ENCODE peak calls at places on chromosomes 7 and 10, in five cellular contexts. One of them, this sample, is unnamed.

GRCh38 chr10:14173391-14173705 is 157.4 kb downstream of the FRMD4A start:
- DNase-seq in uterus: no peak
- DNase-seq in cardiac muscle cell: no peak
- DNase-seq in CD4-positive, alpha-beta T cell: no peak
- DNase-seq in IMR-90: peak
- DNase-seq in this sample: no peak

GRCh38 chr7:102284891-102285540 is 1.7 kb upstream of the SH2B2 start:
- DNase-seq in IMR-90: no peak
- DNase-seq in CD4-positive, alpha-beta T cell: no peak
- DNase-seq in uterus: peak
- DNase-seq in cardiac muscle cell: no peak
- DNase-seq in this sample: peak

GRCh38 chr10:64036306-64036930 is 515.2 kb downstream of the REEP3 start:
- DNase-seq in cardiac muscle cell: peak
- DNase-seq in uterus: no peak
- DNase-seq in CD4-positive, alpha-beta T cell: no peak
- DNase-seq in IMR-90: no peak
- DNase-seq in this sample: no peak

GRCh38 chr7:93228302-93228701 is 2.0 kb upstream of the HEPACAM2 start:
- DNase-seq in IMR-90: peak
- DNase-seq in cardiac muscle cell: peak
- DNase-seq in uterus: no peak
- DNase-seq in CD4-positive, alpha-beta T cell: no peak
- DNase-seq in this sample: no peak

GRCh38 chr7:28180031-28180363 is 598 bp downstream of the JAZF1 start:
- DNase-seq in IMR-90: no peak
- DNase-seq in cardiac muscle cell: no peak
- DNase-seq in CD4-positive, alpha-beta T cell: no peak
- DNase-seq in uterus: no peak
- DNase-seq in this sample: no peak

GRCh38 chr7:56218510-56218909 is 102.3 kb upstream of the NUPR2 start:
- DNase-seq in cardiac muscle cell: no peak
- DNase-seq in uterus: no peak
- DNase-seq in IMR-90: no peak
- DNase-seq in CD4-positive, alpha-beta T cell: no peak
- DNase-seq in this sample: no peak

GRCh38 chr7:5854738-5855137 is 25.9 kb upstream of the OCM start:
- DNase-seq in CD4-positive, alpha-beta T cell: no peak
- DNase-seq in cardiac muscle cell: no peak
- DNase-seq in uterus: no peak
- DNase-seq in IMR-90: no peak
- DNase-seq in this sample: no peak

GRCh38 chr10:13099144-13099665 is 758 bp upstream of the OPTN start:
- DNase-seq in cardiac muscle cell: peak
- DNase-seq in uterus: peak
- DNase-seq in CD4-positive, alpha-beta T cell: peak
- DNase-seq in IMR-90: peak
- DNase-seq in this sample: no peak

GRCh38 chr7:63789378-63790176 is 209.1 kb upstream of the ZNF722 start:
- DNase-seq in cardiac muscle cell: no peak
- DNase-seq in CD4-positive, alpha-beta T cell: no peak
- DNase-seq in uterus: no peak
- DNase-seq in IMR-90: no peak
- DNase-seq in this sample: no peak

GRCh38 chr10:120371856-120372255 is 85.2 kb upstream of the PLPP4 start:
- DNase-seq in IMR-90: no peak
- DNase-seq in uterus: no peak
- DNase-seq in CD4-positive, alpha-beta T cell: no peak
- DNase-seq in cardiac muscle cell: no peak
- DNase-seq in this sample: no peak

GRCh38 chr7:51019231-51019844 is 236.6 kb upstream of the GRB10 start:
- DNase-seq in uterus: no peak
- DNase-seq in IMR-90: peak
- DNase-seq in cardiac muscle cell: peak
- DNase-seq in CD4-positive, alpha-beta T cell: no peak
- DNase-seq in this sample: no peak

GRCh38 chr10:70328987-70329386 is 45.2 kb upstream of the NPFFR1 start:
- DNase-seq in IMR-90: peak
- DNase-seq in CD4-positive, alpha-beta T cell: no peak
- DNase-seq in uterus: no peak
- DNase-seq in cardiac muscle cell: peak
- DNase-seq in this sample: no peak

GRCh38 chr10:11255796-11256444 is 238.2 kb downstream of the CELF2 start:
- DNase-seq in cardiac muscle cell: no peak
- DNase-seq in CD4-positive, alpha-beta T cell: no peak
- DNase-seq in uterus: peak
- DNase-seq in IMR-90: no peak
- DNase-seq in this sample: no peak

GRCh38 chr7:48366096-48366495 is 194.8 kb downstream of the ABCA13 start:
- DNase-seq in IMR-90: no peak
- DNase-seq in CD4-positive, alpha-beta T cell: no peak
- DNase-seq in cardiac muscle cell: no peak
- DNase-seq in uterus: no peak
- DNase-seq in this sample: no peak

GRCh38 chr10:76191371-76191770 is 759.9 kb downstream of the LRMDA start:
- DNase-seq in CD4-positive, alpha-beta T cell: no peak
- DNase-seq in IMR-90: no peak
- DNase-seq in uterus: no peak
- DNase-seq in cardiac muscle cell: no peak
- DNase-seq in this sample: no peak

GRCh38 chr10:36023939-36024338 is 381.8 kb upstream of the FZD8 start:
- DNase-seq in IMR-90: peak
- DNase-seq in cardiac muscle cell: peak
- DNase-seq in uterus: no peak
- DNase-seq in CD4-positive, alpha-beta T cell: no peak
- DNase-seq in this sample: no peak

GRCh38 chr7:52504546-52504945 is 530.9 kb upstream of the POM121L12 start:
- DNase-seq in CD4-positive, alpha-beta T cell: no peak
- DNase-seq in uterus: no peak
- DNase-seq in cardiac muscle cell: no peak
- DNase-seq in IMR-90: no peak
- DNase-seq in this sample: no peak

GRCh38 chr10:130013938-130014733 is 50.1 kb upstream of the EBF3 start:
- DNase-seq in uterus: no peak
- DNase-seq in IMR-90: no peak
- DNase-seq in CD4-positive, alpha-beta T cell: no peak
- DNase-seq in cardiac muscle cell: no peak
- DNase-seq in this sample: no peak

GRCh38 chr7:75740846-75741497 is 2.2 kb upstream of the HIP1 start:
- DNase-seq in cardiac muscle cell: peak
- DNase-seq in IMR-90: no peak
- DNase-seq in uterus: peak
- DNase-seq in CD4-positive, alpha-beta T cell: no peak
- DNase-seq in this sample: peak

GRCh38 chr7:95996174-95996573 is 223.8 kb downstream of the DYNC1I1 start:
- DNase-seq in uterus: no peak
- DNase-seq in CD4-positive, alpha-beta T cell: no peak
- DNase-seq in IMR-90: no peak
- DNase-seq in cardiac muscle cell: no peak
- DNase-seq in this sample: no peak

GRCh38 chr10:98259606-98260319 is 8.2 kb downstream of the LOXL4 start:
- DNase-seq in IMR-90: peak
- DNase-seq in CD4-positive, alpha-beta T cell: no peak
- DNase-seq in cardiac muscle cell: no peak
- DNase-seq in uterus: no peak
- DNase-seq in this sample: no peak

GRCh38 chr7:80942261-80943041 is 23.6 kb upstream of the SEMA3C start:
- DNase-seq in uterus: peak
- DNase-seq in cardiac muscle cell: peak
- DNase-seq in IMR-90: peak
- DNase-seq in CD4-positive, alpha-beta T cell: no peak
- DNase-seq in this sample: peak

GRCh38 chr7:28414453-28414852 is 2.1 kb downstream of the CREB5 start:
- DNase-seq in uterus: no peak
- DNase-seq in CD4-positive, alpha-beta T cell: no peak
- DNase-seq in cardiac muscle cell: no peak
- DNase-seq in IMR-90: no peak
- DNase-seq in this sample: no peak

GRCh38 chr10:126242352-126243260 is 145.7 kb downstream of the ADAM12 start:
- DNase-seq in IMR-90: peak
- DNase-seq in cardiac muscle cell: peak
- DNase-seq in CD4-positive, alpha-beta T cell: no peak
- DNase-seq in uterus: peak
- DNase-seq in this sample: no peak

GRCh38 chr7:20153999-20154398 is 63.2 kb downstream of the MACC1 start:
- DNase-seq in cardiac muscle cell: no peak
- DNase-seq in IMR-90: peak
- DNase-seq in uterus: no peak
- DNase-seq in CD4-positive, alpha-beta T cell: no peak
- DNase-seq in this sample: no peak

GRCh38 chr7:47496666-47497065 is 85.2 kb downstream of the TNS3 start:
- DNase-seq in CD4-positive, alpha-beta T cell: no peak
- DNase-seq in uterus: no peak
- DNase-seq in cardiac muscle cell: no peak
- DNase-seq in IMR-90: no peak
- DNase-seq in this sample: no peak

GRCh38 chr7:37081436-37081835 is 357.1 kb upstream of the AOAH start:
- DNase-seq in cardiac muscle cell: peak
- DNase-seq in uterus: peak
- DNase-seq in CD4-positive, alpha-beta T cell: no peak
- DNase-seq in IMR-90: no peak
- DNase-seq in this sample: peak

GRCh38 chr7:43294080-43294630 is 181.7 kb downstream of the HECW1 start:
- DNase-seq in uterus: peak
- DNase-seq in IMR-90: peak
- DNase-seq in cardiac muscle cell: peak
- DNase-seq in CD4-positive, alpha-beta T cell: no peak
- DNase-seq in this sample: no peak

GRCh38 chr7:1049006-1049741 is 4.8 kb downstream of the GPR146 start:
- DNase-seq in IMR-90: no peak
- DNase-seq in cardiac muscle cell: no peak
- DNase-seq in uterus: peak
- DNase-seq in CD4-positive, alpha-beta T cell: no peak
- DNase-seq in this sample: no peak

GRCh38 chr10:44387853-44388251 is 3.0 kb upstream of the CXCL12 start:
- DNase-seq in cardiac muscle cell: no peak
- DNase-seq in uterus: peak
- DNase-seq in IMR-90: no peak
- DNase-seq in CD4-positive, alpha-beta T cell: no peak
- DNase-seq in this sample: peak

GRCh38 chr7:100866721-100867039 is 507 bp upstream of the TRIP6 start:
- DNase-seq in CD4-positive, alpha-beta T cell: no peak
- DNase-seq in IMR-90: no peak
- DNase-seq in cardiac muscle cell: no peak
- DNase-seq in uterus: no peak
- DNase-seq in this sample: no peak

GRCh38 chr7:100865971-100866720 is 1.0 kb upstream of the TRIP6 start:
- DNase-seq in uterus: peak
- DNase-seq in CD4-positive, alpha-beta T cell: no peak
- DNase-seq in cardiac muscle cell: no peak
- DNase-seq in IMR-90: no peak
- DNase-seq in this sample: peak

GRCh38 chr7:100867796-100868485 is 754 bp downstream of the TRIP6 start:
- DNase-seq in uterus: no peak
- DNase-seq in CD4-positive, alpha-beta T cell: no peak
- DNase-seq in cardiac muscle cell: no peak
- DNase-seq in IMR-90: no peak
- DNase-seq in this sample: no peak

GRCh38 chr7:100865372-100865911 is 1.7 kb upstream of the TRIP6 start:
- DNase-seq in cardiac muscle cell: no peak
- DNase-seq in CD4-positive, alpha-beta T cell: no peak
- DNase-seq in IMR-90: peak
- DNase-seq in uterus: peak
- DNase-seq in this sample: no peak

GRCh38 chr7:100867040-100867795 is at the start of gene TRIP6:
- DNase-seq in CD4-positive, alpha-beta T cell: no peak
- DNase-seq in uterus: peak
- DNase-seq in cardiac muscle cell: peak
- DNase-seq in IMR-90: peak
- DNase-seq in this sample: peak
- H3K27ac ChIP-seq in CD4-positive, alpha-beta T cell: peak
- H3K27ac ChIP-seq in uterus: peak
- H3K27ac ChIP-seq in cardiac muscle cell: peak
- H3K27ac ChIP-seq in IMR-90: peak
- H3K27ac ChIP-seq in this sample: peak

GRCh38 chr10:132465193-132465888 is 68.3 kb downstream of the PWWP2B start:
- DNase-seq in cardiac muscle cell: no peak
- DNase-seq in CD4-positive, alpha-beta T cell: no peak
- DNase-seq in uterus: no peak
- DNase-seq in IMR-90: no peak
- DNase-seq in this sample: peak

GRCh38 chr10:132461683-132462231 is 64.8 kb downstream of the PWWP2B start:
- DNase-seq in cardiac muscle cell: no peak
- DNase-seq in CD4-positive, alpha-beta T cell: no peak
- DNase-seq in IMR-90: no peak
- DNase-seq in uterus: no peak
- DNase-seq in this sample: peak

GRCh38 chr10:132462463-132463332 is 65.7 kb downstream of the PWWP2B start:
- DNase-seq in uterus: no peak
- DNase-seq in IMR-90: no peak
- DNase-seq in CD4-positive, alpha-beta T cell: no peak
- DNase-seq in cardiac muscle cell: no peak
- DNase-seq in this sample: peak

GRCh38 chr10:132464256-132465192 is 67.5 kb downstream of the PWWP2B start:
- DNase-seq in CD4-positive, alpha-beta T cell: no peak
- DNase-seq in uterus: peak
- DNase-seq in IMR-90: no peak
- DNase-seq in cardiac muscle cell: peak
- DNase-seq in this sample: peak

GRCh38 chr10:132463333-132464255 is 66.6 kb downstream of the PWWP2B start:
- DNase-seq in CD4-positive, alpha-beta T cell: no peak
- DNase-seq in IMR-90: no peak
- DNase-seq in cardiac muscle cell: no peak
- DNase-seq in uterus: no peak
- DNase-seq in this sample: peak
- H3K27ac ChIP-seq in CD4-positive, alpha-beta T cell: no peak
- H3K27ac ChIP-seq in IMR-90: no peak
- H3K27ac ChIP-seq in cardiac muscle cell: peak
- H3K27ac ChIP-seq in uterus: peak
- H3K27ac ChIP-seq in this sample: peak

GRCh38 chr7:107973861-107974260 is 29.1 kb downstream of the LAMB1 start:
- DNase-seq in uterus: no peak
- DNase-seq in cardiac muscle cell: no peak
- DNase-seq in IMR-90: no peak
- DNase-seq in CD4-positive, alpha-beta T cell: no peak
- DNase-seq in this sample: no peak
- H3K27ac ChIP-seq in uterus: peak
- H3K27ac ChIP-seq in cardiac muscle cell: no peak
- H3K27ac ChIP-seq in IMR-90: no peak
- H3K27ac ChIP-seq in CD4-positive, alpha-beta T cell: no peak
- H3K27ac ChIP-seq in this sample: no peak

GRCh38 chr7:104976966-104977636 is 36.9 kb upstream of the KMT2E start:
- DNase-seq in uterus: no peak
- DNase-seq in cardiac muscle cell: no peak
- DNase-seq in IMR-90: no peak
- DNase-seq in CD4-positive, alpha-beta T cell: no peak
- DNase-seq in this sample: no peak

GRCh38 chr7:104972510-104972909 is 41.5 kb upstream of the KMT2E start:
- DNase-seq in CD4-positive, alpha-beta T cell: no peak
- DNase-seq in cardiac muscle cell: no peak
- DNase-seq in IMR-90: peak
- DNase-seq in uterus: no peak
- DNase-seq in this sample: no peak

GRCh38 chr7:104973909-104974415 is 40.0 kb upstream of the KMT2E start:
- DNase-seq in IMR-90: peak
- DNase-seq in cardiac muscle cell: peak
- DNase-seq in CD4-positive, alpha-beta T cell: no peak
- DNase-seq in uterus: no peak
- DNase-seq in this sample: no peak

GRCh38 chr7:104971290-104972071 is 42.5 kb upstream of the KMT2E start:
- DNase-seq in uterus: no peak
- DNase-seq in CD4-positive, alpha-beta T cell: no peak
- DNase-seq in IMR-90: peak
- DNase-seq in cardiac muscle cell: peak
- DNase-seq in this sample: no peak

GRCh38 chr7:104973227-104973626 is 40.8 kb upstream of the KMT2E start:
- DNase-seq in cardiac muscle cell: no peak
- DNase-seq in CD4-positive, alpha-beta T cell: no peak
- DNase-seq in uterus: no peak
- DNase-seq in IMR-90: no peak
- DNase-seq in this sample: no peak
- H3K27ac ChIP-seq in cardiac muscle cell: no peak
- H3K27ac ChIP-seq in CD4-positive, alpha-beta T cell: no peak
- H3K27ac ChIP-seq in uterus: peak
- H3K27ac ChIP-seq in IMR-90: peak
- H3K27ac ChIP-seq in this sample: no peak

This sample was measured in aorta.